ENCODE peak calls at places on chromosomes 6 and 20, in five cellular contexts. Q is KG1, I is left ventricle myocardium inferior, G is anterior cingulate cortex, W is tibial artery. H is an unnamed sample.

GRCh38 chr20:13331536-13331935 is 110.5 kb downstream of the ISM1 start:
- DNase-seq in I (no peak), Q (no peak), W (no peak), G (no peak), H (no peak)

GRCh38 chr6:7267071-7267470 is 45.9 kb downstream of the SSR1 start:
- DNase-seq in Q (no peak), G (no peak), I (no peak), W (no peak), H (no peak)

GRCh38 chr6:133820208-133820607 is 68.7 kb upstream of the TCF21 start:
- DNase-seq in G (no peak), I (no peak), Q (no peak), W (no peak), H (no peak)

GRCh38 chr20:2872304-2873009 is 824 bp upstream of the PTPRA start:
- DNase-seq in W (peak), I (peak), G (peak), Q (peak), H (peak)

GRCh38 chr20:19453369-19453768 is 240.9 kb downstream of the SLC24A3 start:
- DNase-seq in W (no peak), I (no peak), Q (no peak), G (no peak), H (peak)

GRCh38 chr6:163014736-163015135 is 287.0 kb downstream of the PACRG start:
- DNase-seq in Q (no peak), W (no peak), G (no peak), I (no peak), H (no peak)

GRCh38 chr20:43840382-43841070 is 74.1 kb upstream of the TOX2 start:
- DNase-seq in G (no peak), I (no peak), Q (no peak), W (no peak), H (peak)

GRCh38 chr20:35327074-35327976 is 35.1 kb upstream of the FAM83C start:
- DNase-seq in G (no peak), I (no peak), W (no peak), Q (no peak), H (no peak)

GRCh38 chr6:90249458-90249857 is 47.2 kb downstream of the BACH2 start:
- DNase-seq in Q (no peak), G (no peak), W (no peak), I (no peak), H (no peak)

GRCh38 chr6:161094904-161095440 is 103.4 kb downstream of the MAP3K4 start:
- DNase-seq in G (no peak), W (no peak), I (no peak), Q (no peak), H (no peak)

GRCh38 chr20:59191756-59192532 is 28.3 kb downstream of the ZNF831 start:
- DNase-seq in I (no peak), Q (no peak), G (no peak), W (no peak), H (no peak)

GRCh38 chr6:68502946-68503345 is 132.1 kb upstream of the ADGRB3 start:
- DNase-seq in Q (no peak), W (no peak), G (no peak), I (no peak), H (no peak)

GRCh38 chr20:56788671-56789610 is 159.8 kb downstream of the TFAP2C start:
- DNase-seq in W (no peak), G (no peak), Q (no peak), I (no peak), H (no peak)

GRCh38 chr6:158817298-158818007 is 1.7 kb downstream of the EZR start:
- DNase-seq in W (peak), I (peak), Q (peak), G (no peak), H (peak)

GRCh38 chr20:35823147-35823546 is 51.3 kb downstream of the PHF20 start:
- DNase-seq in I (no peak), Q (no peak), G (no peak), W (no peak), H (no peak)

GRCh38 chr6:72216222-72217106 is 330.1 kb downstream of the RIMS1 start:
- DNase-seq in G (no peak), I (no peak), W (no peak), Q (no peak), H (no peak)

GRCh38 chr6:43838276-43839036 is 68.4 kb downstream of the VEGFA start:
- DNase-seq in W (peak), I (peak), Q (no peak), G (no peak), H (no peak)